ENCODE peak calls at places on chromosomes 13 and 19, in nine cellular contexts. P, U, O, L, F, E, S, I and Z are unnamed samples.

GRCh38 chr13:42364613-42365000 is 92.7 kb downstream of the AKAP11 start:
- DNase-seq in P (peak), U (no peak), O (no peak), L (peak), F (no peak), E (peak), S (no peak), I (no peak), Z (no peak)

GRCh38 chr13:25494708-25495411 is 123.1 kb downstream of the ATP8A2 start:
- DNase-seq in P (peak), U (no peak), O (no peak), L (no peak), F (no peak), E (no peak), S (no peak), I (no peak), Z (no peak)

GRCh38 chr19:19817357-19817756 is 4.2 kb downstream of the ZNF506 start:
- DNase-seq in P (no peak), U (no peak), O (no peak), L (no peak), F (no peak), E (no peak), S (no peak), I (no peak), Z (no peak)

GRCh38 chr13:112204881-112205327 is 138.0 kb downstream of the SOX1 start:
- DNase-seq in P (no peak), U (no peak), O (no peak), L (peak), F (no peak), E (no peak), S (no peak), I (no peak), Z (no peak)

GRCh38 chr19:49020931-49021895 is 2.9 kb downstream of the CGB3 start:
- DNase-seq in P (no peak), U (no peak), O (no peak), L (no peak), F (no peak), E (no peak), S (no peak), I (peak), Z (no peak)

GRCh38 chr19:10227215-10227971 is 3.7 kb downstream of the S1PR2 start:
- DNase-seq in P (no peak), U (no peak), O (no peak), L (peak), F (peak), E (no peak), S (no peak), I (no peak), Z (no peak)

GRCh38 chr19:2475018-2475701 is 767 bp upstream of the GADD45B start:
- DNase-seq in P (no peak), U (no peak), O (peak), L (peak), F (peak), E (peak), S (peak), I (no peak), Z (no peak)

GRCh38 chr19:55197531-55197930 is 11.8 kb downstream of the PTPRH start:
- DNase-seq in P (no peak), U (no peak), O (no peak), L (peak), F (no peak), E (no peak), S (no peak), I (no peak), Z (no peak)

GRCh38 chr13:36706755-36707154 is 32.9 kb downstream of the SERTM1 start:
- DNase-seq in P (no peak), U (no peak), O (no peak), L (no peak), F (no peak), E (no peak), S (no peak), I (no peak), Z (no peak)

GRCh38 chr13:63026285-63026797 is 1610.7 kb upstream of the PCDH20 start:
- DNase-seq in P (no peak), U (no peak), O (no peak), L (no peak), F (no peak), E (no peak), S (no peak), I (no peak), Z (no peak)

GRCh38 chr13:101202590-101202989 is 213.7 kb downstream of the NALCN start:
- DNase-seq in P (no peak), U (no peak), O (no peak), L (peak), F (no peak), E (no peak), S (no peak), I (no peak), Z (no peak)

GRCh38 chr13:102847272-102848234 is 1.7 kb downstream of the ERCC5 start:
- DNase-seq in P (no peak), U (no peak), O (no peak), L (peak), F (no peak), E (peak), S (peak), I (no peak), Z (no peak)

GRCh38 chr19:49415102-49415809 is 8.0 kb downstream of the PTH2 start:
- DNase-seq in P (no peak), U (no peak), O (no peak), L (no peak), F (no peak), E (no peak), S (no peak), I (no peak), Z (no peak)

GRCh38 chr19:2253106-2254051 is 2.8 kb downstream of the JSRP1 start:
- DNase-seq in P (no peak), U (no peak), O (no peak), L (peak), F (peak), E (no peak), S (peak), I (peak), Z (no peak)

GRCh38 chr13:97139704-97140103 is 82.4 kb upstream of the MBNL2 start:
- DNase-seq in P (no peak), U (no peak), O (no peak), L (no peak), F (no peak), E (no peak), S (no peak), I (no peak), Z (no peak)

GRCh38 chr19:44212865-44213346 is 574 bp downstream of the ZNF227 start:
- DNase-seq in P (no peak), U (no peak), O (no peak), L (peak), F (no peak), E (peak), S (no peak), I (peak), Z (no peak)

GRCh38 chr19:36032251-36033104 is at the start of gene CLIP3:
- DNase-seq in P (no peak), U (no peak), O (peak), L (peak), F (peak), E (peak), S (no peak), I (no peak), Z (no peak)

GRCh38 chr13:97108535-97108910 is 113.6 kb upstream of the MBNL2 start:
- DNase-seq in P (no peak), U (no peak), O (no peak), L (no peak), F (no peak), E (no peak), S (no peak), I (no peak), Z (no peak)

GRCh38 chr19:18253716-18254115 is 20.5 kb downstream of the IQCN start:
- DNase-seq in P (no peak), U (no peak), O (peak), L (no peak), F (no peak), E (no peak), S (no peak), I (no peak), Z (no peak)

GRCh38 chr19:50632151-50632835 is 7.4 kb downstream of the SYT3 start:
- DNase-seq in P (no peak), U (no peak), O (no peak), L (peak), F (peak), E (no peak), S (peak), I (no peak), Z (no peak)

GRCh38 chr19:796692-797527 is at the start of gene PTBP1:
- DNase-seq in P (peak), U (peak), O (peak), L (peak), F (peak), E (peak), S (peak), I (peak), Z (peak)

GRCh38 chr19:1248454-1249297 is at the start of gene MIDN:
- DNase-seq in P (peak), U (peak), O (peak), L (peak), F (peak), E (peak), S (peak), I (peak), Z (no peak)

GRCh38 chr13:52447815-52448552 is 2.5 kb downstream of the VPS36 start:
- DNase-seq in P (no peak), U (no peak), O (no peak), L (peak), F (no peak), E (no peak), S (no peak), I (no peak), Z (no peak)

GRCh38 chr13:113369881-113370280 is 6.0 kb upstream of the GRTP1 start:
- DNase-seq in P (no peak), U (no peak), O (no peak), L (no peak), F (no peak), E (no peak), S (no peak), I (no peak), Z (no peak)

GRCh38 chr19:55099557-55100506 is 17.6 kb downstream of the PPP1R12C start:
- DNase-seq in P (no peak), U (no peak), O (no peak), L (peak), F (peak), E (no peak), S (no peak), I (no peak), Z (no peak)

GRCh38 chr13:33867472-33867871 is 49.5 kb downstream of the RFC3 start:
- DNase-seq in P (no peak), U (no peak), O (no peak), L (no peak), F (no peak), E (no peak), S (no peak), I (no peak), Z (no peak)

GRCh38 chr13:33865945-33866344 is 48.0 kb downstream of the RFC3 start:
- DNase-seq in P (no peak), U (no peak), O (no peak), L (no peak), F (no peak), E (no peak), S (no peak), I (no peak), Z (no peak)

GRCh38 chr13:33859691-33860303 is 41.8 kb downstream of the RFC3 start:
- DNase-seq in P (no peak), U (no peak), O (no peak), L (no peak), F (no peak), E (no peak), S (no peak), I (no peak), Z (no peak)

GRCh38 chr13:33862006-33862405 is 44.1 kb downstream of the RFC3 start:
- DNase-seq in P (no peak), U (no peak), O (no peak), L (no peak), F (no peak), E (no peak), S (no peak), I (no peak), Z (no peak)

GRCh38 chr13:33863390-33863789 is 45.4 kb downstream of the RFC3 start:
- DNase-seq in P (no peak), U (no peak), O (no peak), L (no peak), F (no peak), E (no peak), S (no peak), I (no peak), Z (no peak)
- H3K4me3 ChIP-seq in P (no peak), U (no peak), O (no peak), L (no peak), F (no peak), E (no peak), S (no peak), I (no peak), Z (no peak)

DNA sequence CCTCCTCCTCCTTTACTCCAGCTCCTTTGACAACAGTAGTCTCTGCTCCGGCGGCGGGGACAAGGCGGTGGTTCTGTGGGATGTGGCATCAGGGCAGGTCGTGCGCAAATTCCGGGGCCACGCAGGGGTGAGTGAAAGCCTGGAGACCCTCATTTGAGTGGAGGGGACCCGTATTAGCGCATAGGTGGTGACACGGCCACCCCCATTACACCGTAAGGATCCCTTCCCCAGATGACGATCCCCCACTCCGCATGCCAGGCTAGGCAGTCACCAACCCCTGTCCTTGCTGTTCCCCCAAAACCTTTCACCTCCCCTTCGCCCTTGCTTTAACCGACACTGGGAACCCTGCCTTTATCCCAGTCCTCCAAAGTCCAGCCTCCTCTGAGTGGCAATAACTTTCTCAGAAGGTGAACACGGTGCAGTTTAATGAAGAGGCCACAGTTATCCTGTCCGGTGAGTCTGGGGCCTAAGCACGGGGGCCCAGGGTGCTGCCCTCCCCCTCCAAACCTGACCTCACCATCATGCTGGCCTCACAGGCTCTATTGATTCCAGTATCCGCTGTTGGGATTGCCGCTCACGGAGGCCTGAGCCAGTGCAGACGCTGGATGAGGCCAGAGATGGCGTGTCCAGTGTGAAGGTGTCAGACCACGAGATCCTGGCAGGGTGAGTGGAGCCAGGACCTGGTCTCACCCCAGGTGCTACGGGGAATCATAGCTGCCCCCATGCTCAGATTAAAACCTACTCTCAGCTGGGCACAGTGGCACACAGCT is 3.7 kb downstream of the WDR83 start:
- DNase-seq in P (no peak), U (no peak), O (no peak), L (no peak), F (no peak), E (no peak), S (peak), I (no peak), Z (no peak)
- TF ChIP-seq POLR2AphosphoS5 in P (no peak), U (no peak), O (no peak), L (no peak), F (no peak), E (no peak), S (no peak), I (no peak), Z (no peak)

DNA sequence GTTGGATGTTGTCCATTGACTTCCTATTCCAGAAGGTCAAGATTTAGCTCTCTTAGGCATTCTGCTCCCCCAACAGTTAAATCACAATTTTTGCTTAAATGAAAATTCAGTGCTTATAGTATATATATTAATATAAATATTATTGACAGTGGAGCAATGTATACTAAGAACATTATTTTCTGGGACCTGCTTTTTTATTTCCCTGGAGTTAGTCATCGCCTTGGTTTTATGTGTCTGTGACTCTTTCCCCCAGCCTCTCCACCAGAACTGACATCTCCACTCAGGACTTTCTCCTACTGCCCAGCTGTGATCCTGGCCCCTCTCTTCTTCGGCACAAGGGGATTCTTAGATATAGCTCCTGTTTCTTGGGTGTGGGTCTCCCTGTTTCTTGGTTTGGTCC is 10.2 kb upstream of the MATK start:
- DNase-seq in P (no peak), U (no peak), O (no peak), L (no peak), F (no peak), E (no peak), S (no peak), I (no peak), Z (no peak)
- H3K4me3 ChIP-seq in P (no peak), U (no peak), O (no peak), L (no peak), F (no peak), E (no peak), S (no peak), I (no peak), Z (no peak)

GRCh38 chr19:23056516-23056915 is 53.5 kb upstream of the ZNF728 start:
- DNase-seq in P (no peak), U (no peak), O (no peak), L (no peak), F (no peak), E (no peak), S (no peak), I (no peak), Z (no peak)
- TF ChIP-seq POLR2AphosphoS5 in P (no peak), U (no peak), O (no peak), L (no peak), F (no peak), E (no peak), S (no peak), I (no peak), Z (no peak)

GRCh38 chr19:6767081-6767356 is 216 bp downstream of the SH2D3A start:
- DNase-seq in P (no peak), U (no peak), O (no peak), L (peak), F (no peak), E (no peak), S (no peak), I (peak), Z (no peak)

GRCh38 chr19:6767357-6768235 is at the start of gene SH2D3A:
- DNase-seq in P (no peak), U (peak), O (peak), L (peak), F (peak), E (peak), S (peak), I (peak), Z (no peak)

GRCh38 chr19:6768236-6768785 is 1.1 kb upstream of the SH2D3A start:
- DNase-seq in P (no peak), U (no peak), O (no peak), L (no peak), F (no peak), E (no peak), S (no peak), I (no peak), Z (no peak)

GRCh38 chr19:6765738-6766356 is 1.4 kb downstream of the SH2D3A start:
- DNase-seq in P (no peak), U (peak), O (peak), L (peak), F (peak), E (no peak), S (peak), I (peak), Z (no peak)

GRCh38 chr19:6766357-6767080 is 716 bp downstream of the SH2D3A start:
- DNase-seq in P (no peak), U (no peak), O (no peak), L (no peak), F (no peak), E (no peak), S (no peak), I (no peak), Z (no peak)
- H3K4me3 ChIP-seq in P (peak), U (peak), O (peak), L (peak), F (peak), E (no peak), S (peak), I (peak), Z (peak)

GRCh38 chr19:38844093-38844686 is 5.6 kb downstream of the HNRNPL start:
- DNase-seq in P (no peak), U (no peak), O (no peak), L (no peak), F (no peak), E (no peak), S (peak), I (no peak), Z (no peak)

GRCh38 chr19:38843175-38843758 is 6.5 kb downstream of the HNRNPL start:
- DNase-seq in P (no peak), U (no peak), O (no peak), L (no peak), F (no peak), E (no peak), S (peak), I (no peak), Z (no peak)

GRCh38 chr19:38841787-38842438 is 7.9 kb downstream of the HNRNPL start:
- DNase-seq in P (no peak), U (no peak), O (no peak), L (no peak), F (no peak), E (no peak), S (no peak), I (no peak), Z (no peak)

GRCh38 chr19:38841180-38841766 is 8.5 kb downstream of the HNRNPL start:
- DNase-seq in P (no peak), U (no peak), O (no peak), L (no peak), F (no peak), E (no peak), S (no peak), I (no peak), Z (no peak)

GRCh38 chr19:38842439-38843174 is 7.2 kb downstream of the HNRNPL start:
- DNase-seq in P (no peak), U (no peak), O (peak), L (no peak), F (no peak), E (no peak), S (peak), I (no peak), Z (no peak)
- TF ChIP-seq POLR2AphosphoS5 in P (no peak), U (no peak), O (no peak), L (no peak), F (no peak), E (no peak), S (peak), I (no peak), Z (no peak)